ENCODE peak calls at places on chromosome 17, in eight cellular contexts. G is central memory CD8-positive, alpha-beta T cell; D is CD8-positive, alpha-beta T cell; B is NCI-H2107; P is GM13977; Y is AG10803; X is EH; J is HTR-8/SVneo. Z is an unnamed sample.

GRCh38 chr17:57597531-57598453 is 147.3 kb downstream of the CCDC182 start:
- DNase-seq in P (no peak), Y (peak; percentile 74), J (peak; percentile 83), G (no peak), X (peak; percentile 81), B (peak; percentile 37), D (peak; percentile 57), Z (peak; percentile 75)

GRCh38 chr17:82051776-82052637 is at the start of the genes GPS1 and RFNG:
- DNase-seq in B (peak; percentile 45), J (peak; percentile 78), G (peak; percentile 55), D (peak; percentile 86), Y (peak; percentile 47), X (peak; percentile 62), P (peak; percentile 98), Z (no peak)

GRCh38 chr17:45326566-45326965 is 9.7 kb upstream of the MAP3K14 start:
- DNase-seq in D (no peak), P (no peak), Y (no peak), X (no peak), B (no peak), G (no peak), J (no peak), Z (no peak)

GRCh38 chr17:80777274-80777673 is 214.4 kb upstream of the CHMP6 start:
- DNase-seq in J (no peak), D (no peak), B (no peak), Y (no peak), X (peak; percentile 14), P (no peak), G (no peak), Z (no peak)

GRCh38 chr17:76196675-76197074 is 43.6 kb downstream of the RNF157 start:
- DNase-seq in Y (peak; percentile 71), D (no peak), J (no peak), P (no peak), B (no peak), G (no peak), X (peak; percentile 11), Z (peak; percentile 43)

GRCh38 chr17:71304498-71305158 is 816.2 kb upstream of the SOX9 start:
- DNase-seq in B (no peak), J (no peak), X (no peak), P (no peak), Y (no peak), D (no peak), G (no peak), Z (no peak)

GRCh38 chr17:17792551-17793377 is 44.0 kb downstream of the SREBF1 start:
- DNase-seq in X (peak; percentile 61), B (no peak), G (peak; percentile 47), P (peak; percentile 74), D (peak; percentile 68), J (no peak), Y (peak; percentile 51), Z (no peak)

GRCh38 chr17:45428954-45429337 is 3.7 kb downstream of the ARHGAP27 start:
- DNase-seq in G (no peak), J (no peak), D (no peak), P (peak; percentile 67), X (no peak), B (no peak), Y (no peak), Z (no peak)

GRCh38 chr17:28716740-28717577 is 709 bp downstream of the RAB34 start:
- DNase-seq in G (no peak), X (peak; percentile 49), J (no peak), D (no peak), Y (peak; percentile 44), P (no peak), B (no peak), Z (peak; percentile 61)

GRCh38 chr17:77266213-77266612 is 125.4 kb downstream of the SEC14L1 start:
- DNase-seq in J (no peak), G (no peak), D (no peak), B (no peak), X (no peak), Y (no peak), P (no peak), Z (no peak)

GRCh38 chr17:74512624-74513084 is 18.6 kb downstream of the CD300LB start:
- DNase-seq in Y (peak; percentile 25), D (no peak), X (no peak), B (no peak), G (peak; percentile 9), J (no peak), P (peak; percentile 9), Z (no peak)

GRCh38 chr17:705011-705410 is 9.6 kb downstream of the VPS53 start:
- DNase-seq in D (no peak), J (no peak), X (no peak), B (no peak), Y (no peak), P (no peak), G (no peak), Z (no peak)

GRCh38 chr17:65633146-65633881 is 71.9 kb upstream of the AXIN2 start:
- DNase-seq in J (no peak), G (no peak), X (no peak), P (no peak), B (no peak), Y (no peak), D (no peak), Z (no peak)

GRCh38 chr17:7250655-7251329 is 742 bp downstream of the CTDNEP1 start:
- DNase-seq in B (no peak), D (peak; percentile 23), Y (no peak), X (peak; percentile 13), P (no peak), G (no peak), J (no peak), Z (peak; percentile 43)

GRCh38 chr17:69757794-69758430 is 317.1 kb upstream of the KCNJ16 start:
- DNase-seq in G (no peak), B (no peak), X (peak; percentile 97), D (no peak), Y (peak; percentile 99), P (no peak), J (no peak), Z (peak; percentile 92)

GRCh38 chr17:57091186-57091618 is 6.2 kb downstream of the AKAP1 start:
- DNase-seq in J (no peak), D (no peak), B (no peak), Y (no peak), P (no peak), X (no peak), G (no peak), Z (no peak)

GRCh38 chr17:45792437-45792836 is 8.3 kb downstream of the CRHR1 start:
- DNase-seq in P (no peak), B (no peak), J (no peak), X (no peak), Y (no peak), G (no peak), D (no peak), Z (no peak)

GRCh38 chr17:39271546-39271945 is 45.8 kb upstream of the STAC2 start:
- DNase-seq in G (no peak), D (no peak), X (peak; percentile 28), Y (peak; percentile 83), B (no peak), P (no peak), J (no peak), Z (peak; percentile 63)

GRCh38 chr17:42989146-42989545 is 8.8 kb downstream of the RUNDC1 start:
- DNase-seq in B (no peak), G (no peak), X (peak; percentile 70), Y (no peak), P (no peak), D (no peak), J (no peak), Z (no peak)

GRCh38 chr17:49717371-49717841 is 9.6 kb upstream of the SLC35B1 start:
- DNase-seq in D (no peak), J (no peak), B (no peak), Y (no peak), X (no peak), P (no peak), G (no peak), Z (no peak)

GRCh38 chr17:71283486-71283885 is 837.3 kb upstream of the SOX9 start:
- DNase-seq in P (no peak), X (no peak), G (no peak), D (no peak), J (no peak), B (no peak), Y (no peak), Z (no peak)

GRCh38 chr17:76515291-76515949 is 14.2 kb upstream of the RHBDF2 start:
- DNase-seq in G (peak; percentile 74), D (peak; percentile 84), P (peak; percentile 68), X (peak; percentile 97), J (no peak), B (no peak), Y (peak; percentile 100), Z (peak; percentile 87)

GRCh38 chr17:42682400-42683384 is at the start of gene CNTNAP1:
- DNase-seq in P (peak; percentile 84), D (peak; percentile 30), G (no peak), J (peak; percentile 90), X (peak; percentile 87), B (peak; percentile 30), Y (peak; percentile 75), Z (peak; percentile 81)

GRCh38 chr17:50064253-50064991 is 8.5 kb downstream of the ITGA3 start:
- DNase-seq in Y (peak; percentile 95), D (no peak), J (peak; percentile 93), B (no peak), P (no peak), X (peak; percentile 99), G (no peak), Z (peak; percentile 98)

GRCh38 chr17:58200024-58200633 is 7.6 kb downstream of the EPX start:
- DNase-seq in X (peak; percentile 63), Y (peak; percentile 39), J (peak; percentile 67), D (peak; percentile 56), P (peak; percentile 75), G (peak; percentile 35), B (no peak), Z (no peak)

GRCh38 chr17:39400547-39401411 is 647 bp downstream of the FBXL20 start:
- DNase-seq in G (no peak), P (no peak), J (no peak), B (no peak), X (peak; percentile 18), D (peak; percentile 28), Y (peak; percentile 7), Z (peak; percentile 36)

GRCh38 chr17:64661731-64661980 is 451 bp downstream of the SMURF2 start:
- DNase-seq in Y (no peak), P (no peak), X (no peak), J (no peak), D (no peak), B (no peak), G (no peak), Z (no peak)

GRCh38 chr17:13593757-13594156 is 8.0 kb downstream of the HS3ST3A1 start:
- DNase-seq in X (peak; percentile 76), P (no peak), G (no peak), Y (peak; percentile 73), J (no peak), B (no peak), D (no peak), Z (peak; percentile 68)

GRCh38 chr17:32192379-32192778 is 50.1 kb downstream of the RHOT1 start:
- DNase-seq in P (no peak), B (no peak), Y (no peak), G (no peak), D (no peak), X (peak; percentile 70), J (peak; percentile 10), Z (peak; percentile 42)

GRCh38 chr17:67606471-67606870 is 111.3 kb upstream of the NOL11 start:
- DNase-seq in X (no peak), D (no peak), G (no peak), P (no peak), J (no peak), B (no peak), Y (no peak), Z (no peak)

GRCh38 chr17:50661795-50662391 is 27.2 kb downstream of the ABCC3 start:
- DNase-seq in P (no peak), B (no peak), G (no peak), D (no peak), J (peak; percentile 95), X (peak; percentile 93), Y (peak; percentile 91), Z (peak; percentile 95)